ENCODE peak calls at places on chromosomes 11 and 22, in four cellular contexts. N is CD8-positive, alpha-beta T cell; W is hepatocyte; I is fibroblast of lung. J is an unnamed sample. For H3K4me1, the result is how much of the 10 kb centered on the place peaks cover.

GRCh38 chr22:42801537-42802165 is 55.4 kb downstream of the ARFGAP3 start:
- DNase-seq in N (no peak), W (no peak), I (no peak), J (no peak)

GRCh38 chr11:65852508-65853248 is 5.3 kb downstream of the CFL1 start:
- DNase-seq in N (no peak), W (peak), I (no peak), J (no peak)

GRCh38 chr11:65243773-65244172 is 18.0 kb upstream of the POLA2 start:
- DNase-seq in N (no peak), W (no peak), I (no peak), J (no peak)

GRCh38 chr11:57460756-57461749 is 725 bp downstream of the RTN4RL2 start:
- DNase-seq in N (no peak), W (no peak), I (no peak), J (no peak)

GRCh38 chr11:124644426-124645280 is 22.0 kb downstream of the TBRG1 start:
- DNase-seq in N (peak), W (peak), I (peak), J (peak)

GRCh38 chr11:121958978-121959340 is 157.1 kb downstream of the BLID start:
- DNase-seq in N (no peak), W (no peak), I (peak), J (peak)

GRCh38 chr11:67119577-67120391 is 721 bp downstream of the KDM2A start:
- DNase-seq in N (peak), W (peak), I (no peak), J (peak)

GRCh38 chr22:30514252-30514651 is 8.8 kb upstream of the SEC14L4 start:
- DNase-seq in N (no peak), W (no peak), I (no peak), J (no peak)

GRCh38 chr22:35379146-35379993 is 1.5 kb upstream of the HMOX1 start:
- DNase-seq in N (no peak), W (peak), I (no peak), J (no peak)

GRCh38 chr11:100681064-100681502 is 6.0 kb upstream of the ARHGAP42 start:
- DNase-seq in N (no peak), W (peak), I (peak), J (peak)

GRCh38 chr11:128463975-128464374 is 123.4 kb downstream of the ETS1 start:
- DNase-seq in N (no peak), W (no peak), I (peak), J (no peak)

GRCh38 chr11:106594751-106595351 is 423.4 kb downstream of the GUCY1A2 start:
- DNase-seq in N (no peak), W (no peak), I (peak), J (no peak)

GRCh38 chr11:36148701-36149100 is 140.5 kb downstream of the COMMD9 start:
- DNase-seq in N (no peak), W (no peak), I (no peak), J (no peak)

GRCh38 chr11:16946477-16947282 is 67.5 kb downstream of the PLEKHA7 start:
- DNase-seq in N (no peak), W (no peak), I (no peak), J (no peak)

GRCh38 chr22:19814428-19814827 is 40.2 kb downstream of the GNB1L start:
- DNase-seq in N (no peak), W (no peak), I (no peak), J (no peak)

GRCh38 chr22:30386960-30387848 is at the start of gene RNF215:
- DNase-seq in N (peak), W (peak), I (peak), J (peak)

GRCh38 chr11:122776546-122776945 is 61.8 kb upstream of the CRTAM start:
- DNase-seq in N (no peak), W (no peak), I (no peak), J (no peak)

GRCh38 chr22:39431821-39432251 is 25.0 kb upstream of the MGAT3 start:
- DNase-seq in N (no peak), W (peak), I (peak), J (no peak)

GRCh38 chr22:39429916-39430575 is 26.8 kb upstream of the MGAT3 start:
- DNase-seq in N (no peak), W (peak), I (no peak), J (no peak)

GRCh38 chr22:39432361-39432811 is 24.4 kb upstream of the MGAT3 start:
- DNase-seq in N (no peak), W (peak), I (no peak), J (no peak)

GRCh38 chr22:39430576-39431150 is 26.1 kb upstream of the MGAT3 start:
- DNase-seq in N (no peak), W (peak), I (no peak), J (no peak)

DNA sequence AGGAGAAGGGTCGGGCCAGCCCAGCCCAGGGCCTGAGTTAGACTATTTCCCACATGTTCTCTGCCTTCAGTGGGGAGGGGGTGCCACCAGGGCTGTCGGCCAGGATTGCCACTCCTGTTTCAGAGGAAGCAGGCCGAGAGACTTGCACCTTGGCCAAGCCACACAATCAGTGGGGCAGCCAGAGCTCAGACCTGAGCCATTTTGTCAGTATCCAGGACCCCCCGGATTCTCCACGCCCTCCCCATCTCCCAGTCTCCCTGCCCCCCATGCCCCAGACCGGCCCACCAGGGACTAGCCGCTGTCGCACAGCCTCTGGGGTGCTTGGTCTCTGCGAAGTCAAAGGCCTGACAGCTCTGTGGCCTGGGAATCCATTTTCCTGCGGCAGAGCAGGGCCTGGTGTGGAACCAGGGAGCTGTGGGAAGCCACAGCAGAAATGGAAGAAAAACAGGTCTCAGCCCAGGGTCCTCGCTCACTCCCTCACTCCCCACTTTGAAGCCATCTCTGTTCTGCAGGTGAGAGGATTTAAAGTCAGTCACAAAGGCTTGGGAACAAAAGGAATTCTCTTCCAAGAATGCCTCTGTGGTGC is 25.5 kb upstream of the MGAT3 start:
- DNase-seq in N (no peak), W (peak), I (no peak), J (no peak)
- H3K27ac ChIP-seq in N (no peak), W (no peak), I (peak), J (no peak)

GRCh38 chr11:114174712-114175495 is 115.4 kb downstream of the ZBTB16 start:
- DNase-seq in N (no peak), W (no peak), I (no peak), J (no peak)
- H3K4me3 ChIP-seq in N (no peak), W (no peak), I (no peak), J (no peak)

GRCh38 chr11:63289658-63290057 is 46.3 kb upstream of the SLC22A25 start:
- DNase-seq in N (no peak), W (no peak), I (no peak), J (no peak)
- H3K4me1 ChIP-seq in N (under half), W (under half), I (under half), J (under half)

GRCh38 chr11:2395211-2395730 is 5.3 kb upstream of the TSSC4 start:
- DNase-seq in N (no peak), W (no peak), I (no peak), J (no peak)

GRCh38 chr11:2395856-2396255 is 4.7 kb upstream of the TSSC4 start:
- DNase-seq in N (no peak), W (no peak), I (no peak), J (no peak)

GRCh38 chr11:2398664-2399355 is 1.7 kb upstream of the TSSC4 start:
- DNase-seq in N (no peak), W (no peak), I (no peak), J (no peak)

GRCh38 chr11:2396471-2396870 is 4.1 kb upstream of the TSSC4 start:
- DNase-seq in N (no peak), W (no peak), I (no peak), J (no peak)

DNA sequence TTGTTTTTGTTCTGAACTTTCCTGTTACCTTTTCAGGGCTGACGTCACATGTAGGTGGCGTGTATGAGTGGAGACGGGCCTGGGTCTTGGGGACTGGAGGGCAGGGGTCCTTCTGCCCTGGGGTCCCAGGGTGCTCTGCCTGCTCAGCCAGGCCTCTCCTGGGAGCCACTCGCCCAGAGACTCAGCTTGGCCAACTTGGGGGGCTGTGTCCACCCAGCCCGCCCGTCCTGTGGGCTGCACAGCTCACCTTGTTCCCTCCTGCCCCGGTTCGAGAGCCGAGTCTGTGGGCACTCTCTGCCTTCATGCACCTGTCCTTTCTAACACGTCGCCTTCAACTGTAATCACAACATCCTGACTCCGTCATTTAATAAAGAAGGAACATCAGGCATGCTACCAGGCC is 3.5 kb upstream of the TSSC4 start:
- DNase-seq in N (no peak), W (no peak), I (no peak), J (no peak)
- H3K27ac ChIP-seq in N (no peak), W (no peak), I (no peak), J (no peak)